ENCODE peak calls at places on chromosome 1, in nine cellular contexts. L, W, J, X, P, Y, U, A and H are unnamed samples.

GRCh38 chr1:178124115-178124514 is 30.2 kb downstream of the RASAL2 start:
- DNase-seq in U (peak), P (no peak), L (no peak), W (no peak), J (no peak), Y (no peak), X (no peak), A (no peak), H (no peak)

GRCh38 chr1:58922302-58923089 is 138.6 kb upstream of the JUN start:
- DNase-seq in Y (no peak), J (no peak), A (no peak), L (peak), P (no peak), W (peak), X (no peak), U (peak), H (no peak)

GRCh38 chr1:72892461-72892860 is 610.1 kb upstream of the NEGR1 start:
- DNase-seq in L (no peak), P (no peak), Y (no peak), U (peak), J (no peak), X (no peak), A (no peak), W (no peak), H (no peak)

GRCh38 chr1:2025491-2025981 is 6.4 kb downstream of the GABRD start:
- DNase-seq in J (no peak), W (no peak), L (no peak), U (no peak), A (no peak), P (no peak), X (no peak), Y (peak), H (no peak)

GRCh38 chr1:8985915-8986813 is 40.1 kb downstream of the SLC2A7 start:
- DNase-seq in P (peak), X (no peak), L (peak), A (peak), U (peak), Y (no peak), J (no peak), W (no peak), H (peak)

GRCh38 chr1:19484793-19485361 is 462 bp downstream of the CAPZB start:
- DNase-seq in J (peak), A (no peak), U (peak), W (peak), L (no peak), Y (no peak), P (no peak), X (peak), H (peak)

GRCh38 chr1:180194546-180195207 is 35.4 kb upstream of the LHX4 start:
- DNase-seq in X (no peak), W (no peak), Y (no peak), A (no peak), U (no peak), L (peak), J (peak), P (no peak), H (no peak)

GRCh38 chr1:55447488-55447887 is 232.3 kb upstream of the USP24 start:
- DNase-seq in P (no peak), Y (no peak), J (no peak), U (no peak), A (no peak), W (no peak), L (no peak), X (no peak), H (no peak)

GRCh38 chr1:151990856-151991198 is 2.8 kb downstream of the S100A10 start:
- DNase-seq in W (no peak), J (no peak), U (peak), P (peak), Y (no peak), A (no peak), L (peak), X (no peak), H (peak)

GRCh38 chr1:3000214-3000613 is 21.1 kb upstream of the ACTRT2 start:
- DNase-seq in W (no peak), J (no peak), U (no peak), X (no peak), A (peak), P (no peak), Y (no peak), L (no peak), H (no peak)

GRCh38 chr1:66282343-66282852 is 251.6 kb upstream of the SGIP1 start:
- DNase-seq in L (no peak), X (no peak), U (peak), P (no peak), J (no peak), A (no peak), W (peak), Y (no peak), H (peak)

GRCh38 chr1:27773732-27774445 is 870 bp downstream of the STX12 start:
- DNase-seq in W (no peak), X (no peak), U (peak), A (no peak), L (no peak), Y (peak), P (no peak), J (no peak), H (no peak)

GRCh38 chr1:8455700-8456305 is 137.9 kb downstream of the SLC45A1 start:
- DNase-seq in P (no peak), U (peak), L (no peak), W (no peak), J (no peak), A (no peak), Y (no peak), X (no peak), H (no peak)

GRCh38 chr1:7120863-7121621 is 335.8 kb downstream of the CAMTA1 start:
- DNase-seq in P (no peak), Y (no peak), J (no peak), U (no peak), W (no peak), X (no peak), L (no peak), A (no peak), H (no peak)

GRCh38 chr1:150613061-150613920 is 16.1 kb downstream of the ENSA start:
- DNase-seq in J (no peak), L (peak), X (no peak), P (peak), W (peak), A (no peak), U (peak), Y (peak), H (peak)

GRCh38 chr1:36400825-36401601 is 3.3 kb upstream of the LSM10 start:
- DNase-seq in L (peak), U (no peak), Y (peak), W (peak), X (peak), J (no peak), A (peak), P (no peak), H (peak)

GRCh38 chr1:221672160-221672762 is 69.6 kb downstream of the DUSP10 start:
- DNase-seq in W (no peak), U (peak), A (no peak), P (peak), X (no peak), Y (no peak), L (no peak), J (no peak), H (peak)

GRCh38 chr1:101112051-101112770 is 86.6 kb upstream of the DPH5 start:
- DNase-seq in Y (peak), A (no peak), L (no peak), W (peak), U (no peak), P (no peak), X (no peak), J (no peak), H (no peak)

GRCh38 chr1:116020668-116021272 is 44.5 kb downstream of the SLC22A15 start:
- DNase-seq in Y (no peak), L (peak), P (peak), A (peak), J (peak), X (peak), U (peak), W (peak), H (peak)

GRCh38 chr1:10516925-10517676 is 42.4 kb downstream of the PEX14 start:
- DNase-seq in X (no peak), W (no peak), U (no peak), P (no peak), Y (no peak), J (no peak), A (no peak), L (no peak), H (no peak)

GRCh38 chr1:52753169-52753568 is 26.9 kb downstream of the ZYG11B start:
- DNase-seq in X (no peak), L (no peak), Y (no peak), U (no peak), J (no peak), P (no peak), W (no peak), A (no peak), H (no peak)

GRCh38 chr1:228393268-228393699 is 13.4 kb downstream of the TRIM11 start:
- DNase-seq in Y (no peak), A (peak), P (no peak), L (no peak), U (peak), W (no peak), X (no peak), J (peak), H (peak)

GRCh38 chr1:150429805-150430204 is 57.4 kb upstream of the TARS2 start:
- DNase-seq in P (no peak), J (peak), X (no peak), W (no peak), A (no peak), Y (no peak), L (no peak), U (no peak), H (no peak)

GRCh38 chr1:82195245-82195644 is 394.5 kb downstream of the ADGRL2 start:
- DNase-seq in A (no peak), L (no peak), W (no peak), J (no peak), U (no peak), Y (no peak), P (no peak), X (no peak), H (no peak)

GRCh38 chr1:200640373-200641174 is 20.0 kb upstream of the KIF14 start:
- DNase-seq in A (no peak), J (no peak), W (no peak), P (no peak), Y (no peak), U (no peak), L (no peak), X (no peak), H (no peak)

GRCh38 chr1:202577381-202577780 is 132.9 kb downstream of the SYT2 start:
- DNase-seq in P (no peak), W (no peak), L (no peak), J (no peak), A (no peak), Y (no peak), X (no peak), U (peak), H (no peak)

GRCh38 chr1:241600496-241600901 is 39.7 kb downstream of the CHML start:
- DNase-seq in J (no peak), Y (no peak), P (peak), X (no peak), L (no peak), W (no peak), A (no peak), U (peak), H (no peak)

GRCh38 chr1:30600706-30601105 is 122.7 kb downstream of the MATN1 start:
- DNase-seq in P (no peak), U (no peak), L (peak), J (no peak), Y (no peak), W (no peak), A (no peak), X (no peak), H (no peak)

GRCh38 chr1:27341525-27342252 is at the start of gene SYTL1:
- DNase-seq in P (peak), J (peak), W (peak), L (peak), A (no peak), X (peak), U (peak), Y (peak), H (peak)

GRCh38 chr1:156067262-156067661 is 6.3 kb downstream of the RAB25 start:
- DNase-seq in L (no peak), J (no peak), P (no peak), U (no peak), Y (no peak), X (no peak), A (no peak), W (no peak), H (no peak)

GRCh38 chr1:174018565-174018964 is 3.6 kb downstream of the RC3H1 start:
- DNase-seq in W (no peak), L (no peak), U (no peak), P (no peak), A (no peak), X (no peak), J (no peak), Y (no peak), H (no peak)

GRCh38 chr1:67536957-67537646 is 106.9 kb upstream of the SERBP1 start:
- DNase-seq in X (no peak), P (no peak), U (no peak), L (no peak), J (no peak), Y (no peak), W (no peak), A (no peak), H (no peak)

GRCh38 chr1:43872280-43872679 is 61.3 kb upstream of the ARTN start:
- DNase-seq in J (no peak), P (no peak), X (no peak), W (no peak), Y (no peak), A (peak), U (no peak), L (no peak), H (no peak)

GRCh38 chr1:231557898-231558710 is 29.6 kb downstream of the TSNAX start:
- DNase-seq in W (no peak), A (no peak), J (no peak), L (no peak), X (no peak), P (no peak), Y (no peak), U (peak), H (peak)

GRCh38 chr1:1337793-1338147 is 6.7 kb downstream of the TAS1R3 start:
- DNase-seq in P (no peak), J (peak), A (no peak), W (peak), Y (no peak), U (no peak), L (peak), X (peak), H (no peak)

GRCh38 chr1:44544960-44545359 is 129.3 kb downstream of the TMEM53 start:
- DNase-seq in X (no peak), U (no peak), L (no peak), W (no peak), J (no peak), Y (no peak), A (no peak), P (no peak), H (no peak)

GRCh38 chr1:79323240-79324025 is 316.9 kb upstream of the ADGRL4 start:
- DNase-seq in P (peak), X (no peak), W (no peak), Y (no peak), J (no peak), L (no peak), U (peak), A (no peak), H (no peak)

GRCh38 chr1:159015440-159015909 is 5.8 kb downstream of the IFI16 start:
- DNase-seq in L (peak), A (peak), U (peak), P (peak), X (no peak), W (peak), J (no peak), Y (peak), H (peak)

GRCh38 chr1:204645666-204646065 is 39.9 kb downstream of the LRRN2 start:
- DNase-seq in U (no peak), Y (no peak), P (no peak), W (no peak), J (no peak), A (no peak), L (no peak), X (no peak), H (no peak)

GRCh38 chr1:25806418-25806817 is 6.4 kb downstream of the SELENON start:
- DNase-seq in X (no peak), Y (no peak), A (no peak), L (no peak), P (no peak), J (no peak), U (peak), W (no peak), H (peak)